ENCODE peak calls at places on chromosomes 6 and 20, in five cellular contexts. H is heart left ventricle, W is dorsolateral prefrontal cortex, E is PC-3, I is stomach. Y is an unnamed sample.

GRCh38 chr20:59971428-59971827 is 13.2 kb downstream of the CDH26 start:
- DNase-seq in H (no peak), W (no peak), E (peak; percentile 16), I (no peak), Y (no peak)

GRCh38 chr20:44098657-44099056 is 88.3 kb downstream of the JPH2 start:
- DNase-seq in H (no peak), W (no peak), E (no peak), I (no peak), Y (no peak)

GRCh38 chr6:150290429-150290828 is 78.4 kb upstream of the IYD start:
- DNase-seq in H (no peak), W (peak; percentile 64), E (no peak), I (no peak), Y (no peak)

GRCh38 chr20:32761831-32762753 is at the start of gene DNMT3B:
- DNase-seq in H (peak; percentile 83), W (peak; percentile 70), E (peak; percentile 88), I (peak; percentile 80), Y (peak; percentile 94)

GRCh38 chr20:58515240-58516212 is at the start of gene APCDD1L:
- DNase-seq in H (no peak), W (no peak), E (peak; percentile 89), I (no peak), Y (peak; percentile 18)

GRCh38 chr6:157823001-157823522 is at the start of gene SNX9:
- DNase-seq in H (peak; percentile 86), W (peak; percentile 73), E (peak; percentile 69), I (peak; percentile 84), Y (peak; percentile 81)

GRCh38 chr20:17172826-17173420 is 53.9 kb upstream of the PCSK2 start:
- DNase-seq in H (no peak), W (no peak), E (no peak), I (no peak), Y (no peak)

GRCh38 chr20:54257090-54257816 is 49.4 kb downstream of the PFDN4 start:
- DNase-seq in H (no peak), W (no peak), E (peak; percentile 93), I (no peak), Y (no peak)

GRCh38 chr20:6744171-6744570 is 23.3 kb upstream of the BMP2 start:
- DNase-seq in H (no peak), W (no peak), E (no peak), I (no peak), Y (no peak)

GRCh38 chr20:10758446-10758845 is 84.6 kb upstream of the JAG1 start:
- DNase-seq in H (no peak), W (no peak), E (peak; percentile 97), I (no peak), Y (no peak)

GRCh38 chr20:21518292-21518991 is 4.6 kb upstream of the NKX2-2 start:
- DNase-seq in H (no peak), W (no peak), E (no peak), I (no peak), Y (no peak)

GRCh38 chr6:71404145-71404966 is 115.7 kb downstream of the OGFRL1 start:
- DNase-seq in H (no peak), W (no peak), E (peak; percentile 86), I (no peak), Y (no peak)

GRCh38 chr6:144350176-144350575 is 65.0 kb downstream of the UTRN start:
- DNase-seq in H (no peak), W (no peak), E (no peak), I (no peak), Y (no peak)

GRCh38 chr6:38460216-38460615 is 179.5 kb downstream of the BTBD9 start:
- DNase-seq in H (no peak), W (no peak), E (peak; percentile 40), I (no peak), Y (no peak)

GRCh38 chr20:3115190-3116107 is 30.9 kb upstream of the AVP start:
- DNase-seq in H (no peak), W (no peak), E (peak; percentile 76), I (no peak), Y (peak; percentile 47)

GRCh38 chr6:88493717-88494116 is 327.6 kb upstream of the CNR1 start:
- DNase-seq in H (no peak), W (no peak), E (no peak), I (no peak), Y (no peak)

GRCh38 chr6:11217360-11218076 is 14.9 kb downstream of the NEDD9 start:
- DNase-seq in H (no peak), W (no peak), E (peak; percentile 63), I (peak; percentile 59), Y (no peak)

GRCh38 chr6:18262812-18263560 is 1.3 kb downstream of the DEK start:
- DNase-seq in H (no peak), W (no peak), E (peak; percentile 58), I (no peak), Y (no peak)

GRCh38 chr6:12592634-12593033 is 123.9 kb upstream of the PHACTR1 start:
- DNase-seq in H (no peak), W (no peak), E (peak; percentile 76), I (no peak), Y (no peak)

GRCh38 chr20:20466341-20466879 is 98.5 kb downstream of the INSM1 start:
- DNase-seq in H (no peak), W (no peak), E (no peak), I (no peak), Y (no peak)

GRCh38 chr6:141501616-141502015 is 631.1 kb upstream of the GJE1 start:
- DNase-seq in H (no peak), W (no peak), E (no peak), I (no peak), Y (no peak)

GRCh38 chr6:50600280-50600679 is 113.0 kb upstream of the TFAP2D start:
- DNase-seq in H (no peak), W (no peak), E (no peak), I (no peak), Y (no peak)

GRCh38 chr20:15814903-15815302 is 758.3 kb downstream of the KIF16B start:
- DNase-seq in H (no peak), W (no peak), E (peak; percentile 94), I (no peak), Y (no peak)

GRCh38 chr20:39825950-39826349 is 863.1 kb downstream of the MAFB start:
- DNase-seq in H (no peak), W (no peak), E (no peak), I (no peak), Y (no peak)

GRCh38 chr20:2386516-2387179 is 5.9 kb downstream of the TGM6 start:
- DNase-seq in H (no peak), W (no peak), E (no peak), I (no peak), Y (no peak)

GRCh38 chr6:28356666-28357020 is 6.9 kb downstream of the ZKSCAN3 start:
- DNase-seq in H (no peak), W (no peak), E (no peak), I (no peak), Y (no peak)

GRCh38 chr6:154951400-154952200 is 43.5 kb upstream of the TIAM2 start:
- DNase-seq in H (no peak), W (no peak), E (peak; percentile 10), I (no peak), Y (no peak)

GRCh38 chr6:117449549-117450439 is 24.1 kb upstream of the ROS1 start:
- DNase-seq in H (peak; percentile 41), W (peak; percentile 35), E (peak; percentile 77), I (peak; percentile 58), Y (peak; percentile 61)

GRCh38 chr6:53301801-53302537 is 46.8 kb downstream of the ELOVL5 start:
- DNase-seq in H (no peak), W (no peak), E (peak; percentile 44), I (no peak), Y (no peak)

GRCh38 chr20:25360631-25361286 is 29.9 kb downstream of the ABHD12 start:
- DNase-seq in H (no peak), W (no peak), E (no peak), I (no peak), Y (no peak)

GRCh38 chr6:163264662-163265035 is 149.9 kb upstream of the QKI start:
- DNase-seq in H (no peak), W (no peak), E (no peak), I (peak; percentile 75), Y (no peak)
- TF ChIP-seq CTCF in H (no peak), W (no peak), E (no peak), I (no peak), Y (no peak)

DNA sequence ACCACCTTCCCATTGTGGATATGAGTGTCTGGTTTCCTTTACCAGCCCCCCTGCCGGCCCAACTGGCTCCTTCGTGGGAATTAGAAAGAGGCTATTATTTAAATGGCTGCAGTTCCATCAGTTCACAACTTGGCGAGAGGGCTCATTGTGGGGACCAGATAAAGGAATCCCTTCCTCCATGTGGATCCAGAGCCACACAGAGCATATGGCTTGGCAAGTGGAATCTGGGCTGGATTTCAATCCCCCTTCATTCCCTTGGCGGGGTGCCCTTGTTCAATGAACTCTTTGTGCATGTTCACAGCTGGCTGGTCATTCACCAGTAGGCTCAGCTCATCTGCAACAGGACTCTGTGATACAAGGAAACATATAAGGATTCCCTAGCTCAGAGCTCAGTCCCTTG is 140.6 kb downstream of the OPN5 start:
- DNase-seq in H (no peak), W (peak; percentile 74), E (no peak), I (no peak), Y (no peak)
- TF ChIP-seq CTCF in H (no peak), W (peak; percentile 9), E (no peak), I (no peak), Y (no peak)

GRCh38 chr6:15327271-15327670 is 81.4 kb downstream of the JARID2 start:
- DNase-seq in H (no peak), W (no peak), E (peak; percentile 37), I (peak; percentile 44), Y (peak; percentile 15)
- TF ChIP-seq CTCF in H (no peak), W (no peak), E (peak; percentile 50), I (no peak), Y (no peak)

GRCh38 chr20:50343125-50343489 is 152.5 kb downstream of the CEBPB start:
- DNase-seq in H (no peak), W (no peak), E (no peak), I (no peak), Y (no peak)

GRCh38 chr20:50345712-50346371 is 155.2 kb downstream of the CEBPB start:
- DNase-seq in H (no peak), W (no peak), E (no peak), I (no peak), Y (no peak)

GRCh38 chr20:50343490-50344179 is 153.0 kb downstream of the CEBPB start:
- DNase-seq in H (no peak), W (no peak), E (no peak), I (no peak), Y (no peak)

GRCh38 chr20:50342638-50343102 is 152.0 kb downstream of the CEBPB start:
- DNase-seq in H (no peak), W (no peak), E (no peak), I (no peak), Y (no peak)

DNA sequence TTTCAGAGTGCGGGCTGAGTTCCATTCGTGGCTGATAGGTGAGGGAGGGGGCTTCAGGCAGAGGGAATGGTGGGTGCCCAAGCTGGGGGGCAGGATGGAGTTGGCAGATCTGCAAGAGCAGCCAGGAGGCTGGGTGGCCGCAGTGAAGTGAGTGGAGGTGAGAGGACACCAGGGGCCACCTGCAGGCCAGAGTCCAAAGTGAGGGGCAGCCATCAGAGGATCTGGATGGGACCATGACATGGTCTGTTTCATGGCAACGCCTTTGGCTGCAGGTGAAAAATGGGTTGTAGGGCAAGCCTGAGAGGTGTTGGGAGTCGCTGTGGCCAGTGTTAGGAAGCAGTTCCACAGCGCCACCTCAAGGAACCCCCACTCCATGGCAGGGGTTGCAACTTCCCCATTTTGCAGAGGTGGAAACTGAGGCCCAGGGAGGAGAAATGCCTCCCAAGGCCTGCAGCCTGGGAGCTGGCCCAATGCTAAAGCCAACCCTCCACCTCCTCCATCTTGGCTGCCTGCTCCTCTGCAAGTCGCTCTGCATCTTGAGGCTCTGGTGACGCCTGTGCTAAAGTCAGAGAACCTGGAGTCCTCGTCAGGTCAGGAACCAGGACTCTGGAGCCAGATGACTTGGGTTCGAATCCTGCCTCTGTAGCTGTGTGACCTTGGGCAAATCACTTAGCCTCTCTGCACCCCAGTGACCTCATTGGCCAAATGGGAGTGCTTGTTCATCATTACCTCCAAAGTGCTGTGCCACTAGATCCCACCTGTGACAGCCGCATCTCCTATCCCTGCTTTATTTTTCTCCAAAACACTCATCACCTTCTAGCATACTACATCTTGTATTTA is 153.8 kb downstream of the CEBPB start:
- DNase-seq in H (no peak), W (no peak), E (no peak), I (no peak), Y (no peak)
- TF ChIP-seq CTCF in H (no peak), W (no peak), E (peak; percentile 54), I (no peak), Y (no peak)

Y was measured in nephron progenitor cell.